ENCODE peak calls at places on chromosome 10, in five cellular contexts. M is Peyer's patch, N is A673, W is small intestine, H is body of pancreas. S is an unnamed sample. For H3K36me3 and H3K4me1, the result is how much of the 10 kb centered on the place peaks cover.

GRCh38 chr10:86362566-86363183 is 3.9 kb downstream of the GRID1 start:
- DNase-seq in M (no peak), N (no peak), W (no peak), H (no peak), S (no peak)

GRCh38 chr10:3806603-3807002 is 21.6 kb upstream of the KLF6 start:
- DNase-seq in M (no peak), N (no peak), W (peak), H (peak), S (no peak)

GRCh38 chr10:97497572-97498075 is 598 bp downstream of the MMS19 start:
- DNase-seq in M (peak), N (peak), W (peak), H (peak), S (peak)

GRCh38 chr10:30073767-30074060 is 14.3 kb upstream of the JCAD start:
- DNase-seq in M (no peak), N (peak), W (no peak), H (no peak), S (no peak)

GRCh38 chr10:46293832-46294640 is 7.2 kb downstream of the ANTXRL start:
- DNase-seq in M (no peak), N (no peak), W (no peak), H (no peak), S (peak)

GRCh38 chr10:28393956-28394568 is 91.2 kb upstream of the MPP7 start:
- DNase-seq in M (peak), N (peak), W (peak), H (peak), S (peak)

GRCh38 chr10:35895331-35895730 is 253.2 kb upstream of the FZD8 start:
- DNase-seq in M (no peak), N (no peak), W (no peak), H (no peak), S (no peak)

GRCh38 chr10:52187521-52188258 is 126.4 kb upstream of the DKK1 start:
- DNase-seq in M (no peak), N (no peak), W (no peak), H (no peak), S (no peak)

GRCh38 chr10:17735166-17735941 is 16.6 kb upstream of the TMEM236 start:
- DNase-seq in M (no peak), N (no peak), W (no peak), H (peak), S (no peak)

GRCh38 chr10:91909178-91909677 is at the start of gene FGFBP3:
- DNase-seq in M (no peak), N (peak), W (peak), H (peak), S (no peak)

GRCh38 chr10:110211455-110211843 is 4.0 kb downstream of the MXI1 start:
- DNase-seq in M (no peak), N (no peak), W (no peak), H (no peak), S (no peak)

GRCh38 chr10:63157845-63158624 is 24.9 kb downstream of the NRBF2 start:
- DNase-seq in M (no peak), N (peak), W (peak), H (peak), S (no peak)

GRCh38 chr10:343231-344215 is 208.3 kb downstream of the ZMYND11 start:
- DNase-seq in M (peak), N (no peak), W (no peak), H (no peak), S (no peak)

GRCh38 chr10:89369142-89370105 is 8.4 kb upstream of the IFIT1B start:
- DNase-seq in M (no peak), N (peak), W (no peak), H (no peak), S (no peak)

GRCh38 chr10:10726101-10726500 is 291.6 kb upstream of the CELF2 start:
- DNase-seq in M (no peak), N (no peak), W (no peak), H (no peak), S (no peak)

GRCh38 chr10:49526624-49527023 is 12.3 kb downstream of the ERCC6 start:
- DNase-seq in M (no peak), N (no peak), W (no peak), H (no peak), S (no peak)
- H3K36me3 ChIP-seq in M (under half), N (under half), W (under half), H (under half), S (under half)

GRCh38 chr10:125117941-125118630 is 42.3 kb downstream of the CTBP2 start:
- DNase-seq in M (no peak), N (no peak), W (peak), H (peak), S (no peak)
- H3K4me3 ChIP-seq in M (no peak), N (no peak), W (no peak), H (no peak), S (no peak)

DNA sequence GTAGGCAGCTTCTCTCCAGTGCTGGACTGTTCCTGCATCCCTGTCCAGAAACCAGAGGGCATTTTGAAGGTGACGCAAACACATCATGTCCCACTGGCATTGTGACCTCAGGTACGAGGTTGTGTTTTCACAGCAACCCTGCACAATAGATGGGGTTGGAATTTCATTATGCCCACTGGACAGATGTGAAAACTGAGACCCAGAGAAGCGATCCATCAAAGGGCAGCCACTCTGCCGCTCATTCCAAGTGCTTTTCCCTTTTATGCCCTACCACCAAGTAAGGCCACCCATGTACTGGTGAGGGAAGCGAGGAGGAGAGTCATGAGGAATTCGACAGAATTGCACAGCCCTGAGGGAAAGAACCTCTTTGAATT is 63.3 kb downstream of the CALML3 start:
- DNase-seq in M (no peak), N (no peak), W (no peak), H (no peak), S (no peak)
- H3K4me1 ChIP-seq in M (under half), N (under half), W (under half), H (under half), S (under half)

GRCh38 chr10:80453715-80454525 is at the start of gene TSPAN14:
- DNase-seq in M (peak), N (peak), W (peak), H (peak), S (peak)
- H3K36me3 ChIP-seq in M (under half), N (under half), W (under half), H (under half), S (under half)

GRCh38 chr10:114303556-114303955 is 64.5 kb downstream of the VWA2 start:
- DNase-seq in M (no peak), N (no peak), W (no peak), H (no peak), S (no peak)
- H3K4me3 ChIP-seq in M (no peak), N (no peak), W (no peak), H (no peak), S (no peak)

S was measured in lung.